ENCODE peak calls at places on chromosomes 7 and 10, in nine cellular contexts. J is CD4-positive, alpha-beta T cell; C is dorsolateral prefrontal cortex; K is colonic mucosa; U is coronary artery; L is mucosa of descending colon; T is osteocyte; N is RWPE1; I is activated CD8-positive, alpha-beta T cell treated with anti-CD3 and anti-CD28 coated beads for 36 hours. H is an unnamed sample.

GRCh38 chr7:54615545-54615944 is 73.4 kb downstream of the VSTM2A start:
- DNase-seq in I (no peak), K (no peak), L (no peak), U (no peak), J (no peak), N (peak; percentile 85), C (no peak), T (no peak), H (no peak)

GRCh38 chr7:94344826-94345225 is 49.9 kb upstream of the COL1A2 start:
- DNase-seq in J (no peak), L (no peak), U (no peak), N (peak; percentile 13), K (no peak), I (no peak), C (no peak), T (no peak), H (no peak)

GRCh38 chr7:123601530-123601929 is at the start of gene ASB15:
- DNase-seq in I (no peak), N (no peak), U (no peak), L (no peak), C (no peak), J (no peak), K (no peak), T (no peak), H (no peak)

GRCh38 chr10:126391162-126391880 is 3.0 kb upstream of the ADAM12 start:
- DNase-seq in L (no peak), T (no peak), J (no peak), K (no peak), C (no peak), N (no peak), U (no peak), I (no peak), H (no peak)

GRCh38 chr7:2833087-2833910 is 10.8 kb downstream of the GNA12 start:
- DNase-seq in T (no peak), C (no peak), I (no peak), N (no peak), J (no peak), U (no peak), K (no peak), L (no peak), H (no peak)

GRCh38 chr10:84329094-84329611 is 764 bp downstream of the CCSER2 start:
- DNase-seq in U (no peak), I (peak; percentile 90), C (no peak), T (no peak), J (peak; percentile 45), N (no peak), K (peak; percentile 60), L (no peak), H (peak; percentile 39)

GRCh38 chr7:149097088-149097487 is 6.6 kb upstream of the ZNF786 start:
- DNase-seq in N (no peak), I (no peak), C (no peak), L (no peak), U (no peak), J (no peak), K (no peak), T (no peak), H (no peak)

GRCh38 chr7:135194494-135195095 is 16.7 kb downstream of the WDR91 start:
- DNase-seq in T (no peak), C (no peak), N (no peak), L (no peak), K (no peak), J (no peak), I (no peak), U (no peak), H (peak; percentile 27)

GRCh38 chr7:22429386-22429785 is 70.6 kb downstream of the STEAP1B start:
- DNase-seq in I (no peak), K (no peak), L (no peak), J (no peak), U (no peak), T (no peak), N (peak; percentile 76), C (no peak), H (no peak)

GRCh38 chr10:25952857-25953256 is 18.8 kb downstream of the MYO3A start:
- DNase-seq in T (no peak), I (no peak), K (no peak), N (no peak), C (no peak), J (no peak), U (no peak), L (no peak), H (no peak)

GRCh38 chr10:80357804-80358125 is 1.2 kb downstream of the DYDC2 start:
- DNase-seq in I (no peak), U (no peak), L (no peak), J (no peak), K (peak; percentile 53), T (no peak), N (peak; percentile 24), C (no peak), H (no peak)

GRCh38 chr7:49111706-49112105 is 187.4 kb downstream of the CDC14C start:
- DNase-seq in U (no peak), J (no peak), L (no peak), C (no peak), K (no peak), T (no peak), I (no peak), N (no peak), H (no peak)

GRCh38 chr7:49112647-49113046 is 188.3 kb downstream of the CDC14C start:
- DNase-seq in N (no peak), L (no peak), J (no peak), U (no peak), I (no peak), T (no peak), K (no peak), C (no peak), H (no peak)

DNA sequence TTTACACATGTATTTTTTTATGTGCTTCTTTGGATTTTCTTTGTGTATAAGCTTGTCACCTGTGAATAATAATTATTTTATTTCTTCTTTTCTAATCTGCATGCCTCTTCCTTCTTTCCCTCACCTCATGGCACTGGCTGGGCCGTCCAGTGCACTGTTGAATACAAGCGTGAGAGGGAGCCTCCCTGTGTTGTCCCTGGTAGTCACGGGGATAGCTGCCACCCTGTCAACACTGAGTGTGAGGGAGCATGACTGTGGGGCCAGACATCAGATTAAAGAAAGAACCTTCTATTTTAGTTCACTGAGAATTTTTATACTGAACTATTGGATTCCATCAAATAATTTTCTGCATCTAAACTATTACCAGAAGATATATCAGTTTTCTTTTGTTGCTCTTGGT is 187.9 kb downstream of the CDC14C start:
- DNase-seq in U (no peak), C (no peak), I (no peak), L (no peak), K (no peak), T (no peak), J (no peak), N (no peak), H (no peak)
- TF ChIP-seq CTCF in U (no peak), C (no peak), I (no peak), L (no peak), K (no peak), T (no peak), J (no peak), N (no peak), H (no peak)

GRCh38 chr7:11237742-11238141 is 264.1 kb downstream of the PHF14 start:
- DNase-seq in K (peak; percentile 32), U (no peak), L (peak; percentile 43), C (no peak), T (no peak), I (no peak), J (no peak), N (no peak), H (no peak)
- TF ChIP-seq CTCF in K (no peak), U (no peak), L (no peak), C (no peak), T (no peak), I (no peak), J (no peak), N (no peak), H (peak; percentile 4)

GRCh38 chr7:20744913-20745587 is 41.6 kb downstream of the SP8 start:
- DNase-seq in K (no peak), T (no peak), I (no peak), L (no peak), U (no peak), J (no peak), N (no peak), C (no peak), H (no peak)
- TF ChIP-seq CTCF in K (no peak), T (no peak), I (no peak), L (no peak), U (no peak), J (no peak), N (no peak), C (no peak), H (no peak)

GRCh38 chr7:151175793-151176311 is 8.4 kb upstream of the GBX1 start:
- DNase-seq in I (no peak), N (no peak), U (no peak), J (no peak), K (no peak), L (no peak), C (no peak), T (peak; percentile 77), H (no peak)
- TF ChIP-seq CTCF in I (no peak), N (no peak), U (no peak), J (no peak), K (no peak), L (no peak), C (no peak), T (no peak), H (no peak)

DNA sequence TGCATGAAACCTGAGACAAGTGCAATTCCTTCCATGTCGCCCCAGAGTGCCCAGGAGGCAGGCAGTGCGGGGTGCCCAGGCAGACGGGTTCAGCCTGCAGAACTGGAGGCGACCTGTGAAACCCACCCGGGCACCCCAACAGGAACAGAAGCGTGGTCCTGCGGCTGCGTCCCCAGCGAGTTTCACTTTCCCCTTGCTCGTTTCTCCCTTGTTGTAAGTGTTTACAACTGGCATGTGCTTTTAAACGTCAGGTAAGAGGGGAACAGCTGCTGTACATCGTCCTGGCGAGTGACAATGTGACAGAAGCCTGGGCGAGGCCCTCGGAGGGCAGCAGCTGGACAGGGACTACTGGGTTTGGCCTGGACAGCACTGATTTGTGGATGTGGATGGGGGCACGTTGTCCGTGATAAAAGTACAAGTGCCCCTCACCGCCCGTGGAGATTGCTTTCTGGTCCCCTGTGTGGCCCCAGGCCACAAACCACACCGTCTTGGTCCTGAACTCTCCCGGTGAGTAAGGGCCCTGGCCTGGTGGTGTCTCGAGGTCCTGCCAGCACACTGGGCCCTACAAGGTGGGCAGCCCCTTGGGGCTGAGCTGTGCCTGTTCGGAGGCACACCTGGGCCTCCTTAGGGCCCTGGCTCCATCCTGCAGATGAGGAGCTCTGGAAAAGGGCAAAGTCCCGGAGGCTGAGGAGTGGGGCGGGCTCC is 4.0 kb downstream of the VENTX start:
- DNase-seq in J (no peak), U (no peak), N (no peak), I (peak; percentile 39), L (no peak), C (no peak), T (no peak), K (no peak), H (peak; percentile 72)
- TF ChIP-seq CTCF in J (no peak), U (no peak), N (no peak), I (no peak), L (no peak), C (no peak), T (no peak), K (no peak), H (no peak)

DNA sequence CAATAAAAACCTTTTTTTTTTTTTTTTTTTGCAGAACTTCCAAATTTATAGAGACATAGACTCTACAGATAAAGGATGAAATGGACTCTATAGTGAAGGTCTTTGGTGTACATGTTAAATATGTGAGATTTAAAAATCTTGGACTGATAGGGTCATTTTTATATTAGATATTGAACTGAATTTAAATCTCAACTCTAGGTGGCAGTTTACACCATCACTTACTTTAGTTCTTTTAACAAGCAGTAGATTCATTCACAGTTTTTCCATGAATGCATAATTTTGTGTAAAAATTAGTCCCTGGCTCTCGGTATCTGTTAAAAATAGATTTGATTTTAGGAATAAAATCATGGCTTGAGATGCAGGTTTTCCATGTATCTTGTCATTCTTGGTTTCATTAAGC is 31.1 kb upstream of the SNX13 start:
- DNase-seq in L (no peak), U (no peak), J (no peak), K (no peak), T (no peak), I (no peak), N (peak; percentile 15), C (no peak), H (no peak)
- TF ChIP-seq CTCF in L (no peak), U (no peak), J (no peak), K (no peak), T (peak; percentile 53), I (no peak), N (peak; percentile 36), C (peak; percentile 37), H (no peak)

H was measured in GM13976.